ENCODE peak calls at places on chromosomes 7 and 10, in eight cellular contexts. One of them, this sample, is unnamed.

GRCh38 chr7:66033471-66034385 is 41.9 kb upstream of the ASL start:
- DNase-seq in HCT116: no peak
- DNase-seq in spleen: no peak
- DNase-seq in stomach: no peak
- DNase-seq in transverse colon: no peak
- DNase-seq in GM12892: no peak
- DNase-seq in GM12891: no peak
- DNase-seq in GM12878: no peak
- DNase-seq in this sample: no peak

GRCh38 chr7:2805213-2806003 is 38.7 kb downstream of the GNA12 start:
- DNase-seq in transverse colon: no peak
- DNase-seq in stomach: peak
- DNase-seq in GM12891: no peak
- DNase-seq in GM12878: no peak
- DNase-seq in HCT116: no peak
- DNase-seq in GM12892: no peak
- DNase-seq in spleen: peak
- DNase-seq in this sample: no peak

GRCh38 chr10:7401782-7402181 is 9.1 kb downstream of the SFMBT2 start:
- DNase-seq in spleen: no peak
- DNase-seq in GM12891: no peak
- DNase-seq in transverse colon: no peak
- DNase-seq in GM12892: no peak
- DNase-seq in GM12878: no peak
- DNase-seq in HCT116: no peak
- DNase-seq in stomach: no peak
- DNase-seq in this sample: no peak

GRCh38 chr10:11757452-11757819 is 15.3 kb downstream of the ECHDC3 start:
- DNase-seq in GM12891: no peak
- DNase-seq in transverse colon: no peak
- DNase-seq in HCT116: no peak
- DNase-seq in stomach: peak
- DNase-seq in GM12878: no peak
- DNase-seq in spleen: no peak
- DNase-seq in GM12892: no peak
- DNase-seq in this sample: peak

GRCh38 chr10:89785095-89785494 is 83.7 kb downstream of the KIF20B start:
- DNase-seq in spleen: no peak
- DNase-seq in GM12878: no peak
- DNase-seq in stomach: no peak
- DNase-seq in GM12891: no peak
- DNase-seq in HCT116: no peak
- DNase-seq in transverse colon: no peak
- DNase-seq in GM12892: no peak
- DNase-seq in this sample: no peak

GRCh38 chr7:151857866-151858440 is 19.0 kb downstream of the PRKAG2 start:
- DNase-seq in stomach: no peak
- DNase-seq in GM12878: no peak
- DNase-seq in GM12892: no peak
- DNase-seq in HCT116: no peak
- DNase-seq in GM12891: no peak
- DNase-seq in spleen: peak
- DNase-seq in transverse colon: no peak
- DNase-seq in this sample: no peak

GRCh38 chr7:155422151-155422550 is 35.8 kb upstream of the EN2 start:
- DNase-seq in transverse colon: no peak
- DNase-seq in GM12892: no peak
- DNase-seq in spleen: peak
- DNase-seq in GM12891: no peak
- DNase-seq in HCT116: no peak
- DNase-seq in stomach: no peak
- DNase-seq in GM12878: no peak
- DNase-seq in this sample: no peak

GRCh38 chr7:157521061-157521731 is 184.4 kb downstream of the DNAJB6 start:
- DNase-seq in GM12891: no peak
- DNase-seq in stomach: peak
- DNase-seq in GM12878: no peak
- DNase-seq in GM12892: no peak
- DNase-seq in transverse colon: no peak
- DNase-seq in spleen: peak
- DNase-seq in HCT116: no peak
- DNase-seq in this sample: no peak

GRCh38 chr10:112678581-112678980 is 231.6 kb downstream of the VTI1A start:
- DNase-seq in GM12891: no peak
- DNase-seq in GM12892: no peak
- DNase-seq in HCT116: no peak
- DNase-seq in stomach: no peak
- DNase-seq in GM12878: no peak
- DNase-seq in transverse colon: no peak
- DNase-seq in spleen: no peak
- DNase-seq in this sample: no peak

GRCh38 chr7:17109017-17109416 is 189.4 kb upstream of the AHR start:
- DNase-seq in GM12878: no peak
- DNase-seq in HCT116: no peak
- DNase-seq in GM12892: no peak
- DNase-seq in spleen: no peak
- DNase-seq in transverse colon: no peak
- DNase-seq in stomach: no peak
- DNase-seq in GM12891: no peak
- DNase-seq in this sample: no peak

GRCh38 chr7:123823898-123824753 is 20.8 kb upstream of the HYAL4 start:
- DNase-seq in spleen: no peak
- DNase-seq in GM12891: peak
- DNase-seq in GM12878: peak
- DNase-seq in stomach: no peak
- DNase-seq in HCT116: no peak
- DNase-seq in GM12892: peak
- DNase-seq in transverse colon: no peak
- DNase-seq in this sample: no peak

GRCh38 chr7:70681111-70681846 is 450.7 kb upstream of the GALNT17 start:
- DNase-seq in transverse colon: no peak
- DNase-seq in GM12891: no peak
- DNase-seq in HCT116: no peak
- DNase-seq in spleen: no peak
- DNase-seq in stomach: no peak
- DNase-seq in GM12892: no peak
- DNase-seq in GM12878: no peak
- DNase-seq in this sample: no peak

GRCh38 chr10:46301056-46301645 is 14.4 kb downstream of the ANTXRL start:
- DNase-seq in GM12892: no peak
- DNase-seq in transverse colon: no peak
- DNase-seq in HCT116: no peak
- DNase-seq in spleen: peak
- DNase-seq in stomach: no peak
- DNase-seq in GM12891: no peak
- DNase-seq in GM12878: no peak
- DNase-seq in this sample: no peak

GRCh38 chr10:5774987-5775386 is 38.2 kb downstream of the GDI2 start:
- DNase-seq in HCT116: no peak
- DNase-seq in stomach: no peak
- DNase-seq in GM12878: no peak
- DNase-seq in GM12892: no peak
- DNase-seq in GM12891: no peak
- DNase-seq in spleen: no peak
- DNase-seq in transverse colon: no peak
- DNase-seq in this sample: no peak

GRCh38 chr10:5779753-5780152 is 33.5 kb downstream of the GDI2 start:
- DNase-seq in HCT116: no peak
- DNase-seq in stomach: no peak
- DNase-seq in transverse colon: no peak
- DNase-seq in GM12878: no peak
- DNase-seq in GM12891: no peak
- DNase-seq in spleen: no peak
- DNase-seq in GM12892: no peak
- DNase-seq in this sample: no peak

GRCh38 chr10:5776150-5776880 is 36.9 kb downstream of the GDI2 start:
- DNase-seq in transverse colon: no peak
- DNase-seq in GM12878: no peak
- DNase-seq in stomach: no peak
- DNase-seq in spleen: no peak
- DNase-seq in HCT116: no peak
- DNase-seq in GM12892: no peak
- DNase-seq in GM12891: no peak
- DNase-seq in this sample: no peak

GRCh38 chr10:5775705-5776104 is 37.5 kb downstream of the GDI2 start:
- DNase-seq in transverse colon: peak
- DNase-seq in HCT116: no peak
- DNase-seq in GM12878: no peak
- DNase-seq in spleen: peak
- DNase-seq in stomach: peak
- DNase-seq in GM12892: no peak
- DNase-seq in GM12891: peak
- DNase-seq in this sample: no peak

DNA sequence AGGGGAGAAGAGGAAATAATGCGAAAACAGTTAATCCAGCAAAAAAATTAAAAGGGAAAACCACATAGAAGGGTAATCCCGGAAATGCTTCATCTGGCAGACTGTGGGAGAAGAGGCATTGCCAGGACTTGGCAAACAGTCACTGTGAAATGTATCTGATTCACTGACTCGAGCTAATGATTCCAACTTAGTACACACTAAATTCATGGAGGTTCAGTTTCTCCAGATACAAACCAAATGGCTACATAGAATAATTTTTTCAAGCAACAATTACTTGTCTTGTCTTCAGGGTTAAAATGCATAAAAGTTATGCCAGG is 36.4 kb downstream of the GDI2 start:
- DNase-seq in HCT116: no peak
- DNase-seq in transverse colon: no peak
- DNase-seq in spleen: no peak
- DNase-seq in GM12878: no peak
- DNase-seq in GM12892: no peak
- DNase-seq in stomach: no peak
- DNase-seq in GM12891: no peak
- DNase-seq in this sample: no peak
- TF ChIP-seq POLR2AphosphoS5 in HCT116: no peak
- TF ChIP-seq POLR2AphosphoS5 in transverse colon: no peak
- TF ChIP-seq POLR2AphosphoS5 in spleen: no peak
- TF ChIP-seq POLR2AphosphoS5 in GM12878: no peak
- TF ChIP-seq POLR2AphosphoS5 in GM12892: no peak
- TF ChIP-seq POLR2AphosphoS5 in stomach: no peak
- TF ChIP-seq POLR2AphosphoS5 in GM12891: no peak
- TF ChIP-seq POLR2AphosphoS5 in this sample: no peak

GRCh38 chr7:134778941-134779740 is at the start of gene CALD1:
- DNase-seq in spleen: no peak
- DNase-seq in HCT116: peak
- DNase-seq in GM12892: no peak
- DNase-seq in GM12891: no peak
- DNase-seq in transverse colon: peak
- DNase-seq in stomach: peak
- DNase-seq in GM12878: no peak
- DNase-seq in this sample: peak
- TF ChIP-seq POLR2A in spleen: no peak
- TF ChIP-seq POLR2A in HCT116: no peak
- TF ChIP-seq POLR2A in GM12892: no peak
- TF ChIP-seq POLR2A in GM12891: no peak
- TF ChIP-seq POLR2A in transverse colon: peak
- TF ChIP-seq POLR2A in stomach: peak
- TF ChIP-seq POLR2A in GM12878: no peak
- TF ChIP-seq POLR2A in this sample: peak

GRCh38 chr10:13614530-13615332 is 28.0 kb downstream of the PRPF18 start:
- DNase-seq in spleen: no peak
- DNase-seq in transverse colon: no peak
- DNase-seq in GM12892: no peak
- DNase-seq in GM12891: no peak
- DNase-seq in stomach: no peak
- DNase-seq in HCT116: no peak
- DNase-seq in GM12878: no peak
- DNase-seq in this sample: peak
- TF ChIP-seq POLR2AphosphoS5 in spleen: no peak
- TF ChIP-seq POLR2AphosphoS5 in transverse colon: no peak
- TF ChIP-seq POLR2AphosphoS5 in GM12892: no peak
- TF ChIP-seq POLR2AphosphoS5 in GM12891: no peak
- TF ChIP-seq POLR2AphosphoS5 in stomach: no peak
- TF ChIP-seq POLR2AphosphoS5 in HCT116: no peak
- TF ChIP-seq POLR2AphosphoS5 in GM12878: no peak
- TF ChIP-seq POLR2AphosphoS5 in this sample: peak

GRCh38 chr10:102641880-102642552 is 2.3 kb upstream of the TRIM8 start:
- DNase-seq in HCT116: peak
- DNase-seq in GM12878: peak
- DNase-seq in GM12891: peak
- DNase-seq in spleen: peak
- DNase-seq in GM12892: peak
- DNase-seq in stomach: peak
- DNase-seq in transverse colon: peak
- DNase-seq in this sample: peak
- TF ChIP-seq POLR2A in HCT116: peak
- TF ChIP-seq POLR2A in GM12878: peak
- TF ChIP-seq POLR2A in GM12891: no peak
- TF ChIP-seq POLR2A in spleen: peak
- TF ChIP-seq POLR2A in GM12892: peak
- TF ChIP-seq POLR2A in stomach: no peak
- TF ChIP-seq POLR2A in transverse colon: peak
- TF ChIP-seq POLR2A in this sample: peak

GRCh38 chr10:59177862-59178235 is 1.4 kb downstream of the PHYHIPL start:
- DNase-seq in stomach: no peak
- DNase-seq in GM12891: no peak
- DNase-seq in GM12892: no peak
- DNase-seq in GM12878: no peak
- DNase-seq in spleen: no peak
- DNase-seq in HCT116: no peak
- DNase-seq in transverse colon: no peak
- DNase-seq in this sample: no peak

GRCh38 chr10:59179027-59179426 is 2.6 kb downstream of the PHYHIPL start:
- DNase-seq in GM12892: no peak
- DNase-seq in stomach: no peak
- DNase-seq in HCT116: no peak
- DNase-seq in GM12891: no peak
- DNase-seq in transverse colon: no peak
- DNase-seq in spleen: no peak
- DNase-seq in GM12878: no peak
- DNase-seq in this sample: no peak

GRCh38 chr10:59175538-59176240 is 754 bp upstream of the PHYHIPL start:
- DNase-seq in HCT116: no peak
- DNase-seq in GM12891: no peak
- DNase-seq in GM12878: no peak
- DNase-seq in spleen: no peak
- DNase-seq in stomach: no peak
- DNase-seq in GM12892: no peak
- DNase-seq in transverse colon: no peak
- DNase-seq in this sample: peak

GRCh38 chr10:59177031-59177861 is 803 bp downstream of the PHYHIPL start:
- DNase-seq in HCT116: no peak
- DNase-seq in GM12878: no peak
- DNase-seq in GM12891: no peak
- DNase-seq in transverse colon: no peak
- DNase-seq in GM12892: no peak
- DNase-seq in spleen: peak
- DNase-seq in stomach: no peak
- DNase-seq in this sample: peak

GRCh38 chr10:59176241-59177030 is at the start of gene PHYHIPL:
- DNase-seq in GM12892: no peak
- DNase-seq in GM12878: no peak
- DNase-seq in HCT116: no peak
- DNase-seq in stomach: no peak
- DNase-seq in spleen: peak
- DNase-seq in GM12891: no peak
- DNase-seq in transverse colon: no peak
- DNase-seq in this sample: peak
- TF ChIP-seq POLR2AphosphoS5 in GM12892: no peak
- TF ChIP-seq POLR2AphosphoS5 in GM12878: no peak
- TF ChIP-seq POLR2AphosphoS5 in HCT116: no peak
- TF ChIP-seq POLR2AphosphoS5 in stomach: no peak
- TF ChIP-seq POLR2AphosphoS5 in spleen: no peak
- TF ChIP-seq POLR2AphosphoS5 in GM12891: no peak
- TF ChIP-seq POLR2AphosphoS5 in transverse colon: no peak
- TF ChIP-seq POLR2AphosphoS5 in this sample: no peak